ENCODE peak calls at places on chromosomes 3 and 15, in six cellular contexts. M is sigmoid colon, B is ovary, U is HCT116, H is breast epithelium, K is Peyer's patch. D is an unnamed sample.

GRCh38 chr3:31468433-31468832 is 64.3 kb upstream of the STT3B start:
- DNase-seq in M (no peak), B (no peak), U (no peak), H (no peak), K (no peak), D (no peak)

GRCh38 chr3:142723968-142724681 is at the start of gene TRPC1:
- DNase-seq in M (peak), B (peak), U (peak), H (peak), K (peak), D (peak)

GRCh38 chr15:38041576-38041975 is 107.1 kb downstream of the TMCO5A start:
- DNase-seq in M (no peak), B (no peak), U (no peak), H (no peak), K (no peak), D (no peak)

GRCh38 chr3:177330771-177331170 is 133.5 kb upstream of the TBL1XR1 start:
- DNase-seq in M (no peak), B (no peak), U (no peak), H (no peak), K (no peak), D (no peak)

GRCh38 chr15:69854521-69855171 is 243.1 kb downstream of the TLE3 start:
- DNase-seq in M (no peak), B (no peak), U (no peak), H (no peak), K (no peak), D (peak)

GRCh38 chr3:134340362-134340997 is 33.8 kb downstream of the AMOTL2 start:
- DNase-seq in M (no peak), B (no peak), U (no peak), H (no peak), K (no peak), D (no peak)

GRCh38 chr15:57655809-57656208 is 50.7 kb upstream of the POLR2M start:
- DNase-seq in M (no peak), B (no peak), U (no peak), H (no peak), K (no peak), D (no peak)

GRCh38 chr3:7764091-7764490 is 737.5 kb upstream of the LMCD1 start:
- DNase-seq in M (no peak), B (no peak), U (no peak), H (no peak), K (no peak), D (no peak)

GRCh38 chr15:31360843-31361763 is 34.5 kb downstream of the KLF13 start:
- DNase-seq in M (no peak), B (no peak), U (no peak), H (no peak), K (peak), D (peak)

GRCh38 chr3:53236112-53236841 is 19.5 kb downstream of the TKT start:
- DNase-seq in M (peak), B (peak), U (peak), H (no peak), K (peak), D (peak)

GRCh38 chr3:155643581-155644165 is 101.2 kb downstream of the PLCH1 start:
- DNase-seq in M (no peak), B (no peak), U (no peak), H (no peak), K (no peak), D (no peak)

GRCh38 chr3:180657094-180657493 is 22.2 kb downstream of the CCDC39 start:
- DNase-seq in M (no peak), B (no peak), U (no peak), H (no peak), K (no peak), D (no peak)

GRCh38 chr3:52570076-52570475 is 33.7 kb downstream of the UQCC5 start:
- DNase-seq in M (no peak), B (no peak), U (no peak), H (no peak), K (no peak), D (no peak)

GRCh38 chr3:106587581-106587980 is 718.8 kb upstream of the CBLB start:
- DNase-seq in M (no peak), B (no peak), U (no peak), H (no peak), K (no peak), D (no peak)

GRCh38 chr3:185733980-185734724 is 90.7 kb downstream of the IGF2BP2 start:
- DNase-seq in M (no peak), B (peak), U (peak), H (peak), K (no peak), D (no peak)

GRCh38 chr3:77319711-77320110 is 279.8 kb downstream of the ROBO2 start:
- DNase-seq in M (no peak), B (no peak), U (no peak), H (no peak), K (no peak), D (no peak)

GRCh38 chr15:67144609-67145306 is 79.4 kb downstream of the SMAD3 start:
- DNase-seq in M (peak), B (no peak), U (no peak), H (no peak), K (no peak), D (no peak)

GRCh38 chr3:157384526-157384925 is 52.1 kb upstream of the PTX3 start:
- DNase-seq in M (no peak), B (no peak), U (no peak), H (no peak), K (no peak), D (no peak)

GRCh38 chr15:62841269-62841628 is 201.3 kb upstream of the TPM1 start:
- DNase-seq in M (peak), B (no peak), U (no peak), H (no peak), K (no peak), D (no peak)

GRCh38 chr3:159137966-159138365 is 336.1 kb downstream of the MFSD1 start:
- DNase-seq in M (no peak), B (no peak), U (no peak), H (peak), K (no peak), D (no peak)

GRCh38 chr15:59298255-59298856 is 74.3 kb downstream of the MYO1E start:
- DNase-seq in M (no peak), B (no peak), U (peak), H (no peak), K (no peak), D (no peak)

GRCh38 chr15:45572627-45573026 is 14.6 kb upstream of the BLOC1S6 start:
- DNase-seq in M (no peak), B (no peak), U (no peak), H (no peak), K (no peak), D (no peak)

GRCh38 chr3:124142389-124142970 is 150.6 kb upstream of the ROPN1 start:
- DNase-seq in M (no peak), B (no peak), U (no peak), H (no peak), K (no peak), D (no peak)

GRCh38 chr3:128845695-128846491 is 33.5 kb upstream of the ACAD9 start:
- DNase-seq in M (peak), B (peak), U (peak), H (peak), K (peak), D (peak)

GRCh38 chr15:73678498-73678897 is 5.7 kb upstream of the CD276 start:
- DNase-seq in M (no peak), B (no peak), U (no peak), H (no peak), K (no peak), D (no peak)

GRCh38 chr15:38035701-38036100 is 101.3 kb downstream of the TMCO5A start:
- DNase-seq in M (no peak), B (no peak), U (no peak), H (no peak), K (no peak), D (no peak)

GRCh38 chr3:100879445-100879844 is 113.8 kb downstream of the ABI3BP start:
- DNase-seq in M (no peak), B (no peak), U (no peak), H (no peak), K (no peak), D (no peak)

GRCh38 chr3:188220988-188221818 is 67.2 kb downstream of the LPP start:
- DNase-seq in M (peak), B (no peak), U (no peak), H (no peak), K (no peak), D (no peak)

GRCh38 chr15:31487811-31488436 is 161.3 kb downstream of the KLF13 start:
- DNase-seq in M (no peak), B (no peak), U (no peak), H (no peak), K (no peak), D (no peak)

GRCh38 chr3:193992638-193993037 is 143.3 kb upstream of the HES1 start:
- DNase-seq in M (no peak), B (no peak), U (no peak), H (no peak), K (no peak), D (no peak)

GRCh38 chr3:62446337-62446940 is 73.1 kb upstream of the FEZF2 start:
- DNase-seq in M (no peak), B (no peak), U (no peak), H (no peak), K (no peak), D (no peak)

DNA sequence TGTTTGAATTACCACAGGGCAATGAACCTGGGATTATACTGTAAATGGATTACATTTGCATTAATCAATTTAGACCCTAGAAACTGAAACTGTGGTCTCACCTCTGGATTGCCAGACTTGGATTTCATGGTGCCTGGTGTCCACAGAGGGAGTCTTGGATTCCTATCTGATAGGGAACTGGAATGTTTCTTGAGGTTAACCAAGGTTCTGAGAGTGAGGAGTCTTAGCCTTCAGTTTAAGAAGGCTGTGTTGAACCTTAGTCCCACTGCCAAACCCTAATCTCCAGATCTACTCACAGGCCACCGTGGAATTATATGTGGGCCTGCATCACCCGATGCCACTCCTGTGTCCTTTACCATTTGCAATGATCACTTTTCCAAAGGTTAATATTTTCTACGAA is 88.1 kb downstream of the EFL1 start:
- DNase-seq in M (no peak), B (no peak), U (no peak), H (no peak), K (no peak), D (no peak)
- H3K27ac ChIP-seq in M (no peak), B (no peak), U (no peak), H (no peak), K (no peak), D (no peak)

GRCh38 chr3:112640864-112641751 is at the start of gene CCDC80:
- DNase-seq in M (peak), B (peak), U (peak), H (no peak), K (no peak), D (no peak)
- TF ChIP-seq POLR2A in M (peak), B (peak), U (peak), H (no peak), K (no peak), D (no peak)

GRCh38 chr3:172074027-172074426 is 34.6 kb downstream of the FNDC3B start:
- DNase-seq in M (no peak), B (no peak), U (no peak), H (no peak), K (no peak), D (no peak)

GRCh38 chr3:172072543-172072942 is 33.2 kb downstream of the FNDC3B start:
- DNase-seq in M (no peak), B (no peak), U (no peak), H (no peak), K (no peak), D (no peak)

GRCh38 chr3:172076212-172076611 is 36.8 kb downstream of the FNDC3B start:
- DNase-seq in M (no peak), B (no peak), U (no peak), H (no peak), K (no peak), D (no peak)

GRCh38 chr3:172073262-172073915 is 34.0 kb downstream of the FNDC3B start:
- DNase-seq in M (no peak), B (no peak), U (no peak), H (no peak), K (no peak), D (no peak)

DNA sequence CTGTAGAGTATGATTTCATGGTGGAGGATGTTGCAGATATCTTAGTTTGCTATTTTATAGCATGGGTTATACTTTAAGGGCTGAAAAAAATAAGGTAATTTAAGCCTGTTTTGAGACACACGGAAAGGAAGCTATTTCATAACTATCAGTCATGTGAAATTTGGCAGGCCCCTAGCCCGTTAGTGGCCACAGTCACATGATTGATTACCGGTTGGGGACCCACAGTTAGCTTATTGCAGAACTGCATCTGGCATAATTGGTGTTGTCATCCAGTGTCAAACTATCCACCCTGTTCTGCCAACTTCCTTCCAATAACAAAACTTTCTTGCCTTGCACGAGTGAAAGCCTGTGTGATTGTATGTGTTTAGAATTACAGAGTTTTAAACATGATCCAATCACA is 35.2 kb downstream of the FNDC3B start:
- DNase-seq in M (peak), B (no peak), U (no peak), H (no peak), K (no peak), D (no peak)
- H3K27ac ChIP-seq in M (no peak), B (no peak), U (no peak), H (no peak), K (no peak), D (peak)

GRCh38 chr3:152267831-152268500 is 763 bp upstream of the MBNL1 start:
- DNase-seq in M (no peak), B (no peak), U (no peak), H (no peak), K (no peak), D (no peak)

GRCh38 chr3:152268501-152269422 is at the start of gene MBNL1:
- DNase-seq in M (peak), B (peak), U (peak), H (peak), K (peak), D (peak)

GRCh38 chr3:152270944-152271343 is 2.2 kb downstream of the MBNL1 start:
- DNase-seq in M (no peak), B (no peak), U (no peak), H (no peak), K (no peak), D (no peak)

GRCh38 chr3:152270145-152270870 is 1.6 kb downstream of the MBNL1 start:
- DNase-seq in M (no peak), B (no peak), U (no peak), H (no peak), K (no peak), D (no peak)

DNA sequence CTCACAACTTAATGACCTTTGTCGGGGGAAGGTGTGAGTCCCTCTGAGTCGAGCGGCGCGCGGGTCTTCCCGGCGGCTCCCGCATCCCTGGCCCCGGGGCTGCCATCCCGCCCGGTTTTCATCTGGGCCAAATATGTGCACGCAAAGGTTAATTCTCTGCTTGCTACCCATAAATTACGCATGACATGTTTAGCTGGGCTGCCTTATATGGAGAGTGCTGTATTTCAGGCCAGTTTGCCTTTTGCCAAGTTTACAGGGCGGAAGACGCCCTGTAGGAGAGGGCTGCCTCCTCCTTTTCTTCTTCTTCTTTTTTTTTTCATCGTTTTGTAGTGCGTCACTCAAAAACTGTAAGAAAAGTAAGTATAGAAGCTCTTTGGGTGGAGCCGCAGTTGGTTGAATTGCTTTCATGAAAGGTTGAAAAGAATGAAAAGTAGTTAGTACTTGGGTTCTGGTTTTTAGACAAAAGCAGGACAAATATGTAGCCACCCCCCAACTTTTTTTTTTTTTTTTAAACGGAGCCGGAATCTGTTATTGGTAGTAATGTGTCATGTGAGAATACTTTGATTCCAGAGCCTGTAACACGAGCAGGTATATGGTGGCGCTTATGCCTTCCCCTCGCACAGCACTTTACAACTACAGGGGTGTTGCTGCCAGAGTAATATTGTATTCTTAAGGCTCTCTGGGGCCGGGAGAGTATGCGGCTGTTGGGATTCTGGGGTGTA is 855 bp downstream of the MBNL1 start:
- DNase-seq in M (peak), B (peak), U (no peak), H (peak), K (peak), D (peak)
- TF ChIP-seq POLR2A in M (peak), B (no peak), U (no peak), H (no peak), K (peak), D (peak)

DNA sequence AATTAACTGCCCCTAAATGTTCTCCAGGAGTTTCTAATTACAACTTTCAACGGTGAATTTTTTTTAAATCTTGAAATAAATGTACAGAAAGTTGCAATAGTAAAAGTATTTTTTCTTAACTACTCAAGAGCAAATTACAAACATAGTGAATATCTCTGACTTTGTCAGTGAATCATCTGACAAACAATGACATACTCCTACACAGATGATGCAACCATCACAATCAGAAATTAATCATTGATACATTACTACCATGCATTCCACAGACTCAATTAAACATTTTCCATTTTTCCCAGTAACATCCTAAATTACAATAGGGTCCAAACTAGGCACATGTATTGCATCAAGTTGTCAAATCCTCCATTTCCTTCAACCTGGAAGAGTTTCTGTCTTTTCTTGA is 597.4 kb downstream of the NAALADL2 start:
- DNase-seq in M (no peak), B (no peak), U (no peak), H (no peak), K (no peak), D (no peak)
- H3K27ac ChIP-seq in M (no peak), B (no peak), U (no peak), H (no peak), K (no peak), D (no peak)